ENCODE peak calls at places on chromosomes 11 and 22, in four cellular contexts. Y is fibroblast of lung, J is H9, Q is PC-9. B is an unnamed sample.

GRCh38 chr11:132111781-132112380 is 741.5 kb downstream of the NTM start:
- DNase-seq in Y (peak), J (no peak), Q (no peak), B (peak)

GRCh38 chr11:46920709-46921108 is 2.4 kb upstream of the LRP4 start:
- DNase-seq in Y (peak), J (no peak), Q (no peak), B (peak)

GRCh38 chr11:2209370-2209801 is 37.8 kb upstream of the TH start:
- DNase-seq in Y (no peak), J (peak), Q (no peak), B (no peak)

GRCh38 chr11:102289510-102290078 is 27.7 kb upstream of the BIRC3 start:
- DNase-seq in Y (no peak), J (no peak), Q (no peak), B (peak)

GRCh38 chr11:67050139-67050538 is 6.5 kb upstream of the RHOD start:
- DNase-seq in Y (no peak), J (no peak), Q (peak), B (no peak)

GRCh38 chr22:39940757-39941305 is 19.4 kb upstream of the TMA7B start:
- DNase-seq in Y (no peak), J (no peak), Q (no peak), B (no peak)

GRCh38 chr22:22772883-22773282 is 114.7 kb upstream of the IGLL5 start:
- DNase-seq in Y (no peak), J (no peak), Q (no peak), B (no peak)

GRCh38 chr11:87425391-87425790 is 387.7 kb downstream of the TMEM135 start:
- DNase-seq in Y (no peak), J (no peak), Q (no peak), B (peak)

GRCh38 chr22:30251661-30252226 is 5.2 kb upstream of the LIF start:
- DNase-seq in Y (peak), J (no peak), Q (peak), B (peak)

GRCh38 chr11:3227568-3228444 is 4.4 kb downstream of the MRGPRE start:
- DNase-seq in Y (no peak), J (peak), Q (no peak), B (no peak)

GRCh38 chr11:81007046-81007445 is 1566.2 kb upstream of the TENM4 start:
- DNase-seq in Y (peak), J (no peak), Q (no peak), B (peak)

GRCh38 chr11:48001438-48002021 is 21.2 kb downstream of the PTPRJ start:
- DNase-seq in Y (peak), J (no peak), Q (no peak), B (peak)

GRCh38 chr11:55707029-55707428 is 45.0 kb downstream of the OR4C6 start:
- DNase-seq in Y (peak), J (no peak), Q (no peak), B (peak)

GRCh38 chr11:72223615-72224586 is 666 bp upstream of the INPPL1 start:
- DNase-seq in Y (peak), J (peak), Q (peak), B (peak)

GRCh38 chr22:17237031-17237668 is 17.9 kb upstream of the ADA2 start:
- DNase-seq in Y (no peak), J (no peak), Q (no peak), B (no peak)

GRCh38 chr11:119671048-119671447 is 58.0 kb downstream of the NECTIN1 start:
- DNase-seq in Y (peak), J (no peak), Q (no peak), B (no peak)

DNA sequence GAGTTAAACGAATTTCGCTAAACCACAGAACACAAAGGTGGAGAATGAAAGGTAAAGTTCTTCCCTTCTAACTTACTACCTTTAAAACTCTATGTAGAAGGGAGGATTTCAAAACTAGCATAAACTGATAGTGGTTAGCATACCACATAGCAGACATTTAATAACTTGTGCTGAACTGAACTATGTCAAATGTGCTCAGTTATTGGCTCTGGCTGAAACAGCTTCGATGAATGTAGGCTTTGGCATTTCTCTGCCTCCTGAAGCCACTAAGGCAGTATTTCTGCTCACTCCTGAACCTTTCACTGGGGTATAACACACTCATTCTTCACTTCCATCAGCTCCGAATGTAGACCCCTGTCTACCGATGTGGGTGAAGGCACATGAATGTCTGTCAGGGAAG is 1188.1 kb downstream of the LRRC4C start:
- DNase-seq in Y (peak), J (no peak), Q (no peak), B (no peak)
- H2AFZ ChIP-seq in Y (no peak), J (no peak), Q (no peak), B (no peak)

DNA sequence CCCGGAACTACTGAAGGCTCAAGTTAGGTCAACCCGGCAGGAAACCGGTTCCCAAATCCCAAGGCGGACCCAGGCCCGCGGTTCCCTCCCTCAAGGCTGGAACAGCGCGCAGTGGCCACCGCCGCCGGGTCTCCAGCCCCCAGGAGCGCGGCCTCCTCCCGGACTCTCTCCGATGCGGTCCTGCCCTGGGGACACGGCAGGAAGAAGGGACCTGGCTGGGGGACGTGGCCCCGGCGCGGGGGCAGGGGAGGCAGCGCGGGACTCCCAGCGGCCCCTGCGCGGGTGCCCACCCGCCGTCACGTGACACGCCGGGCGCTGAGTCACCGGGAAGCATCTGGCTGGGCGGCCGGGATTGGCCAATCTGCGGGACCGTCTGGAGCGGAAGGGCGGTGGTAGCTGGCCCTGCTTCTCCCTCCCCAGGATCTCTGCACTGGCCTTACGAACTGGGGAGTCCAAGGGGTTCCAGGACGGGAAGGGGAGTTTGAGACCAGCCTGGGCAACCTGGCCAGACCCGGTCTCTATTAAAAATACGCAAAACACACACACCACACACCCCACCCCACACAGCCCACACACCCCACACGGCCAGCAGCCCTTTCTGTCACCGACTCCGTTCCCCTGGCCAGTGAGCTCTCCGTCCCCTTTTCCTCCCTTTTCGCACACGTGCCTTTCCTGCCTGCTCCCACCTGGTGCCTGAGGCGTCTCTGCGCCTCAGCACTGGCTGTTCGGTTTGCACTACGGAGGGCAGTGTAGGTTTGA is 21.4 kb upstream of the MALAT1 start:
- DNase-seq in Y (peak), J (peak), Q (peak), B (peak)
- H2AFZ ChIP-seq in Y (no peak), J (no peak), Q (peak), B (no peak)

DNA sequence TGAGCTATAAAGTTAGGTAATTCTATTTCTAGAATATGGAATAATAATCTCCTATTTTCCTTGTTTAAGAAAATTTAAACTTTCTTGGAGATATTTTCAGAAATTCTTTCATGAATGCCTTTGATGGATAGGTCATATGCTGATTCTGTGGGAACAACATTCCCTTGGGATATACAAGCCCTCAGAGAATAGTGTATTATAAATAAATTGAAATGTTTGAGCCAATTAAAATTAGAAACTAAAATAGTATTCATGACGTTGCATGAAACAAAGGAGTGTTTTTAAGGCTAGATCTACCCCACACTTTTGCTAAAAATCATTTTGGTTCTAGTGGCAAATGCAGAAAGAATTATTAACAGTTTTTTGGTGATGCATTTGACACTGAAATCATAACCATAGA is 269.3 kb upstream of the ANO3 start:
- DNase-seq in Y (no peak), J (no peak), Q (no peak), B (no peak)
- H2AFZ ChIP-seq in Y (no peak), J (no peak), Q (no peak), B (no peak)

GRCh38 chr11:114137054-114137453 is 77.5 kb downstream of the ZBTB16 start:
- DNase-seq in Y (no peak), J (no peak), Q (no peak), B (no peak)
- H2AFZ ChIP-seq in Y (no peak), J (no peak), Q (no peak), B (no peak)

GRCh38 chr22:21042978-21043855 is 2.5 kb upstream of the LRRC74B start:
- DNase-seq in Y (no peak), J (no peak), Q (peak), B (peak)

GRCh38 chr22:21043856-21044535 is 1.8 kb upstream of the LRRC74B start:
- DNase-seq in Y (no peak), J (no peak), Q (no peak), B (no peak)

GRCh38 chr22:21047035-21047661 is 1.4 kb downstream of the LRRC74B start:
- DNase-seq in Y (no peak), J (no peak), Q (no peak), B (no peak)

GRCh38 chr22:21045585-21046294 is at the start of gene LRRC74B:
- DNase-seq in Y (peak), J (peak), Q (peak), B (peak)

DNA sequence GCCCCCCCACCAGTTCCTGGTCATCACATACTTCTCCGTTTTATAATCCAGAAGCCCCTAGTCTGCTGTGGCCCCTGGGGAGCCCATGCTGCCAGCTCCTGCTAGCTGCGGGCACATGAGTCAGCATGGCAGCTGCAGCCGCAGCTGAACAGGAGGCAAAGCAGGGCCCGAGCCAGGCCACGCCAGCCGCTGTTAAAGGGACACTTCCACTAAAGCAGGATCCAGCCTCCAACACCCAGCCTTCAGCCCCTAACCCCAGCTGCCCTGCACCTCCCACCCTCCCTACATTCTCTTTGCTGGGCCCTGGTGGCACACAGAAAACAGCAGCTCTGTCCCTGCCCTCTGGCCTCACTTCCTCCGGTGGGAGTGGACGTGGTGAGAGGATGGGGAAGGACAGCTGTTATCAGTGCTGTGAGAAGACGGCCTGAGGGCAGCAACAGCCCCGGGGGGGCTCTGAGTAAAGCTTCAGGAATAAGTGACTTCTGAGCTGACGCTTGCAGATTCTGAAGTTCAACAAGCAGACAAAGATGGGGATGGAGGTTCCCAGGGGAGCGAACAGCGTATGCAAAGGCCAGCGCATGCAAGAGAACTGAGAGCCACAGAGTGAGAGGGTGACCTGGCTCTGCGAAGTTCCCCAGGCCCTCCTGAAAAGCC is 688 bp upstream of the LRRC74B start:
- DNase-seq in Y (peak), J (no peak), Q (peak), B (peak)
- H2AFZ ChIP-seq in Y (peak), J (no peak), Q (peak), B (peak)

DNA sequence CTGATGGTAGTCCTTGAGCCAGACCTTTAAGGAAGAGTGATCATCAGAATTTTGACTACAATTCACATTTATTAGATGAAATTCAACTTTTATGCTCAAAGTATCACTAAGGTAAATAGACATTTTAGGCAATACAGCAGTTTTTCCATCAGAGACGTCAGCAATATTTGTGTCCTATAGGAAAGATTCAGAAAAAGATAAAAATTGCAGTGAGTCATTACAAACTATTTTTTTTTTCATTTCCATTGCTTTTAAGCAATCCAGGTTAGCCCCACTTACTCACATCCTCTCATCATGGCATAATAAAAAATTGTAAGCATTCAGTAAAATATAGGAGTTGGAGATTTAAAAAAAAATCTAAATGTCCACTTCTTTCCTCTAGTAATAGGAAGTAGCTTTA is 46.9 kb downstream of the MSANTD4 start:
- DNase-seq in Y (peak), J (no peak), Q (no peak), B (peak)
- H2AFZ ChIP-seq in Y (no peak), J (no peak), Q (no peak), B (no peak)

GRCh38 chr11:129458756-129459535 is 83.3 kb downstream of the BARX2 start:
- DNase-seq in Y (no peak), J (no peak), Q (no peak), B (no peak)
- H2AFZ ChIP-seq in Y (no peak), J (no peak), Q (no peak), B (no peak)

DNA sequence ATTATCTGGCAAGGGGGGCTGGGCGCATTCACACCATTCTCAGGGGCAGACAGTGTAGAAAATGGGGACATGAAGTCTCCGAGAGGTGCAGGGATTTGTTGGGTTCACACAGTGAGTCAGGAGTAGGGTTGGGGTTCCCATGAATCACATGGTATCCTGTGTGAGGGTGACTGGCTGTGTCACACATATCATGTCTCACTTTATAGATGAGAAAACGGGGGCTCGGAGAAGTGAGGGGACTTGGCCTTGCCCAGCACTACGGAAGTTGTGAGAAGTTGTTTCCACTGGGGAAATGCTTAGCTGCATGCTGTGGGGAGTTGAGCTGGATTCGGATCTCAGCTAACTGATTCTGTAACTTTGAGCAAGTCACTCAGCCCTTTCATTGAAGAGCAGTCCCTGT is 4.2 kb downstream of the GAL3ST3 start:
- DNase-seq in Y (no peak), J (no peak), Q (no peak), B (no peak)
- H2AFZ ChIP-seq in Y (no peak), J (no peak), Q (no peak), B (no peak)

DNA sequence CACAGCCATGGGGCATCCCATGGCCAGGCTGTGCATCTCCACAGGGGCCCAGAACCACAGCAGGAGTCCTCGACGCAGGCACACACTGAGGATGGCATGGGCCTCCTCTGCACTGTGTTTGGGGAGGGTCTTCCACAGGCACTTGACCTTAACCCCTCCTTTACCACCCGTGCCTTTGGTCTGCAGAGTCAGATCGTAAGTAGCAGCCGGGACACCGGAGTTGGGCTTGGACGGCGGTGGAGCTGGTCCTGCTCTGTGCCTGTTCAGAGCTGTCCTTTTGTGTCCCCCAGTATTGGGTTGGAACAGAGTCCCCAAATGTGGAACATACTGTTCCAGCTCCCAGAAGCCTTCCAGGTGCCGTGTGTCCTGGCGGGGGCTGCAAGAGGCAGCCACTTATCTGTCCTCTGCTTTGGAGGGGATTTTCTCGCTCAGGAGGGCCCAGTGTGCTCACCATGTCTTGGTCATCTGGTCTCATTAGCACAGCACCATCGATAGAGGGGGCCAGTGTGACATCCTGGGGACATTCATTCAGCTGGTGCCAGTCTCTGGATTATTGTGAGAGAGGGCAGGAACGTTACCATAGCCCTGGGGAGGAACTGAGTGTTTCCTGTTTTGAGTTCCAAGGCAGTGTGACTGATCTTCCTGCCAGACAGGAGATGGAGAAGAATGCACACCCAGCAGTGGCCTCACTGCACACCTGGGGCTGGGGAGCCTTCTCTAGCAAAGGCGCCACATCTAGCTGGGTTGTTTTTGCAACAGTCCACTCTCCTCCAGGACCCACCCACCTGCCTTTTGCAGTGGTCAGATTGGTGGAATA is 12.4 kb downstream of the CRELD2 start:
- DNase-seq in Y (peak), J (peak), Q (peak), B (peak)
- H2AFZ ChIP-seq in Y (no peak), J (no peak), Q (no peak), B (no peak)

GRCh38 chr11:9066432-9066925 is 24.9 kb downstream of the SCUBE2 start:
- DNase-seq in Y (no peak), J (no peak), Q (no peak), B (no peak)

GRCh38 chr11:9069256-9069655 is 22.1 kb downstream of the SCUBE2 start:
- DNase-seq in Y (no peak), J (no peak), Q (no peak), B (no peak)

GRCh38 chr11:9069861-9070470 is 21.4 kb downstream of the SCUBE2 start:
- DNase-seq in Y (no peak), J (no peak), Q (no peak), B (no peak)

GRCh38 chr11:9061807-9062206 is 29.6 kb downstream of the SCUBE2 start:
- DNase-seq in Y (no peak), J (no peak), Q (no peak), B (no peak)

DNA sequence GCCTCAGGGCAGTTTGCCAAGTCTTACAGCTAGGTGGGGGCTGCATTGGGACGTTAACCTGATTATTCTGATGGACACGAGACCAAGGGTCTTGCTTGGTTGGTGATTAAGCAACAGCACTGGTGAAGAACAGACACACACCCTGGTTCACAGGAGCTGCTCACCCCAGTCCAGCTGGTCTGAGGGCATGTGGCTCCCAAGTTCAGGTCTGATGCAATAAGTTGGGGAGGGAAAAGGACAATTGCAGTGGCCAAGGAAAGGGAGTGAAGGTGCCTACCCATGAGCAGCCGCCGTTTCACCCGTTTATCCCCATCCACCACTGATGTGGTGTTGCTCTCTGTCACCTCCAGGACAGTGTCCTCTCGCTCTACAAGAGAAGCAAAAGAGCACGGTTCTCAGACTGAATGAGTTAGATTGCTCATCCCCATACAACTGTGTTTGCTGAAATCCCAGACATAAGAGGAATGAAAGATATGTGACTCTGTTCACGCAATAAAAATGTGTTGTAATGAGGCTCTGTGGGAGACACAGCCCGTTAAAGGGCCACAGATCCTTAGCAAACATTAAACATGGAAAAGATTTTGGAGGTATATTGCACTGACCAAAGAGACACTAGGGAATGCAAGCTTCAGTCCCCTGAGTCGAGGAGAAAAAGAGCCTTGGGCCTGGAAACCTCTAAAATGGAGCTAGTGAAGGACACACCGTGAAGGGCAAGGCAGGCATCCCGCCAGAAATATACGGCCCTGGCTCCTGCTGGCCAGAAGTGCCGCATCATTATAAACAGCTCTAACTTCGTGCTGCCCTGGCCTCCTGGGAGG is 25.6 kb downstream of the SCUBE2 start:
- DNase-seq in Y (peak), J (no peak), Q (no peak), B (no peak)
- H2AFZ ChIP-seq in Y (no peak), J (no peak), Q (no peak), B (no peak)